ENCODE peak calls at places on chromosomes 4 and X, in nine cellular contexts. A is tibial nerve; S is CD8-positive, alpha-beta memory T cell; E is GM23338; W is transverse colon; O is neuronal stem cell; K is CD8-positive, alpha-beta T cell; Z is heart left ventricle; G is K562. I is an unnamed sample.

GRCh38 chrX:36908801-36909403 is 99.3 kb upstream of the FAM47C start:
- DNase-seq in A (no peak), S (no peak), E (peak; percentile 28), W (no peak), O (no peak), K (no peak), Z (no peak), G (peak; percentile 10), I (no peak)

GRCh38 chrX:103828529-103828928 is 3.5 kb downstream of the RAB9B start:
- DNase-seq in A (no peak), S (no peak), E (no peak), W (no peak), O (no peak), K (no peak), Z (no peak), G (no peak), I (no peak)

GRCh38 chrX:44651347-44651746 is 108.7 kb upstream of the FUNDC1 start:
- DNase-seq in A (no peak), S (no peak), E (peak; percentile 50), W (no peak), O (no peak), K (no peak), Z (no peak), G (no peak), I (no peak)

GRCh38 chr4:175758595-175758994 is 53.5 kb downstream of the GPM6A start:
- DNase-seq in A (no peak), S (no peak), E (no peak), W (no peak), O (no peak), K (no peak), Z (no peak), G (no peak), I (no peak)

GRCh38 chrX:133970021-133970550 is 15.3 kb downstream of the GPC3 start:
- DNase-seq in A (no peak), S (no peak), E (peak; percentile 68), W (no peak), O (no peak), K (no peak), Z (no peak), G (no peak), I (no peak)

GRCh38 chr4:173056271-173056670 is 112.3 kb upstream of the GALNT7 start:
- DNase-seq in A (no peak), S (no peak), E (no peak), W (no peak), O (no peak), K (no peak), Z (no peak), G (no peak), I (no peak)

GRCh38 chr4:163624727-163625126 is 130.2 kb downstream of the TMA16 start:
- DNase-seq in A (no peak), S (no peak), E (no peak), W (no peak), O (no peak), K (no peak), Z (no peak), G (no peak), I (no peak)

GRCh38 chr4:80006935-80007744 is 65.9 kb downstream of the ANTXR2 start:
- DNase-seq in A (no peak), S (peak; percentile 19), E (no peak), W (no peak), O (no peak), K (no peak), Z (no peak), G (peak; percentile 12), I (no peak)

GRCh38 chr4:174648859-174649258 is 126.6 kb upstream of the HPGD start:
- DNase-seq in A (no peak), S (no peak), E (no peak), W (no peak), O (no peak), K (no peak), Z (no peak), G (no peak), I (no peak)

GRCh38 chr4:1489639-1489995 is 83.4 kb upstream of the NKX1-1 start:
- DNase-seq in A (no peak), S (no peak), E (no peak), W (no peak), O (no peak), K (no peak), Z (peak; percentile 18), G (no peak), I (no peak)

GRCh38 chr4:69718376-69719293 is 41.8 kb downstream of the SULT1B1 start:
- DNase-seq in A (no peak), S (no peak), E (peak; percentile 9), W (no peak), O (no peak), K (no peak), Z (no peak), G (no peak), I (no peak)

GRCh38 chrX:10484683-10485247 is 135.6 kb downstream of the MID1 start:
- DNase-seq in A (no peak), S (no peak), E (peak; percentile 7), W (no peak), O (no peak), K (no peak), Z (no peak), G (no peak), I (no peak)

GRCh38 chr4:83334425-83335241 is at the start of gene HPSE:
- DNase-seq in A (peak; percentile 72), S (peak; percentile 61), E (peak; percentile 93), W (peak; percentile 95), O (peak; percentile 35), K (peak; percentile 46), Z (peak; percentile 80), G (peak; percentile 59), I (peak; percentile 88)

GRCh38 chr4:87849612-87850011 is 16.8 kb downstream of the MEPE start:
- DNase-seq in A (no peak), S (no peak), E (no peak), W (no peak), O (no peak), K (no peak), Z (no peak), G (no peak), I (no peak)

DNA sequence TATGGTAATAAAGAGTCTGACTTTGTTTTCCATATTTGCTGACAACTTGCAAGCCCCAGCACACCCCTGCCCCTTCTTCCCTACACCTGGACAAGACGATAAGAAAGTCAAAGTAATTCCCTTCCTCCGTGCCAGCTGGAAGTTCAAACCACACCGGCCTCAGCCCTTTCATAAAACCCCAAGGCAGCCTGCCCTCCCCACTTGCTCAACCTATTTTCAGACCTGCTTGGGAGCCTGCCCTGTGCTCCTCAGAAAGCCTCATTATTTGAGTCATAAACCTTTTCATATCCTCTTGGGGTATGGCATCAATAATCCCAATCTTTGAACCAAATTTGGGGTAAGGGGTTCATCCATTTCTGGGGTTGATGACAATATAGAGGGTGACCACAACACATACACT is 29.5 kb downstream of the NIPAL1 start:
- DNase-seq in A (no peak), S (no peak), E (no peak), W (no peak), O (no peak), K (no peak), Z (peak; percentile 24), G (no peak), I (peak; percentile 50)
- H3K4me1 ChIP-seq in A (peaks cover 10% of the 10 kb centered on the region), S (peaks cover 49% of the 10 kb centered on the region), E (peaks cover 13% of the 10 kb centered on the region), W (peaks cover 17% of the 10 kb centered on the region), O (no peaks in the 10 kb centered on the region), K (peaks cover 34% of the 10 kb centered on the region), Z (no peaks in the 10 kb centered on the region), G (no peaks in the 10 kb centered on the region), I (peaks cover 42% of the 10 kb centered on the region)

GRCh38 chr4:7185487-7186030 is 6.8 kb upstream of the SORCS2 start:
- DNase-seq in A (no peak), S (no peak), E (no peak), W (no peak), O (no peak), K (no peak), Z (no peak), G (no peak), I (no peak)
- H3K27me3 ChIP-seq in A (peaks cover 5% of the 10 kb centered on the region), S (peaks cover 8% of the 10 kb centered on the region), E (no peaks in the 10 kb centered on the region), W (peaks cover 28% of the 10 kb centered on the region), O (no peaks in the 10 kb centered on the region), K (no peaks in the 10 kb centered on the region), Z (peaks cover 15% of the 10 kb centered on the region), G (peaks cover 20% of the 10 kb centered on the region), I (peaks cover 14% of the 10 kb centered on the region)

GRCh38 chrX:110175146-110175545 is 142.7 kb downstream of the AMMECR1 start:
- DNase-seq in A (no peak), S (no peak), E (no peak), W (no peak), O (no peak), K (no peak), Z (no peak), G (no peak), I (no peak)
- H3K36me3 ChIP-seq in A (peaks cover 7% of the 10 kb centered on the region), S (no peaks in the 10 kb centered on the region), E (no peaks in the 10 kb centered on the region), W (no peaks in the 10 kb centered on the region), O (no peaks in the 10 kb centered on the region), K (no peaks in the 10 kb centered on the region), Z (no peaks in the 10 kb centered on the region), G (peaks cover 56% of the 10 kb centered on the region), I (peaks cover 10% of the 10 kb centered on the region)

GRCh38 chr4:168639914-168640313 is 143.1 kb downstream of the PALLD start:
- DNase-seq in A (no peak), S (no peak), E (no peak), W (no peak), O (no peak), K (no peak), Z (peak; percentile 51), G (no peak), I (no peak)

GRCh38 chr4:168636506-168637176 is 139.8 kb downstream of the PALLD start:
- DNase-seq in A (no peak), S (no peak), E (no peak), W (no peak), O (no peak), K (no peak), Z (no peak), G (no peak), I (no peak)

GRCh38 chr4:168636040-168636439 is 139.2 kb downstream of the PALLD start:
- DNase-seq in A (no peak), S (no peak), E (no peak), W (no peak), O (no peak), K (no peak), Z (no peak), G (no peak), I (no peak)

GRCh38 chr4:168641811-168642140 is 144.9 kb downstream of the PALLD start:
- DNase-seq in A (no peak), S (no peak), E (no peak), W (no peak), O (no peak), K (no peak), Z (no peak), G (no peak), I (no peak)

DNA sequence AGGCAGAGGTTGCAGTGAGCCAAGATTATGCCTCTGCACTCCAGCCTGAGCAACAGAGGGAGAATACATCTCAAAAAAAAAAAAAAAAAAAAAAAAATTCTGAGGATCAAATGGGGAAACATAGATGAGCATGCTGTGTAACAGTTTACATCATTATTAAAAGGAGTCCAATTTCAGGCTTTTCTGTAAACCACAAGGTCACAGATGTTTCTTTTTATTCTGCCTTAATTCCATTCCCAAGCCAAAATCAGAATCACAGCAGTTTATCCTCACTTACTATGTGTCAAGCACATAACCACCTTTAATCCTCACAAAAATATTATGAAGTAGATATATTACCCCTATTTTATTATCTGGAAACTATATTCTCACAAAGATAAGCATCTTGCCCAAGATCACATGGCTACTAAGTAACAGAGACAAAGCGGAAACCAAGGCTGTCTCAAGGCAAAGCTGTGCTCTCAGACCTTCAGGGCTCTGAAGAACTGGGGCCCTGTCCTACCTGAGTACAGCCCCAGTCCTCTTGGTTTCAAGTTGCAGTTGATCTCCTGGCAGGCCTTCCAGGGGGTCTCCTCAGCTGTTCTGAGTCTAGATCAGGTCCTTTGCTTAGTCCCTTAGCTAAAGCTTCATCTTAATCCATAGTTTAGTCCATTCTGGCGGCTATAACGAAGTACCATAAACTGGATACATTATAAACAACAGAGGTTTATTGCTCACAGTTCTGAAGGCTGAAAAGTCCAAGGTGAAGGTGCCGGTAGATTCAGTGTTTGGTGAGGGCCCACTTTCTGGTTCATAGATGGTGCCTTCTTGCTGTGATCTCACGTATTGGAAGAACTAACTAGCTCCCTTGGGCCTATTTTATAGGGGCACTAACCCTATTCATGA is 141.3 kb downstream of the PALLD start:
- DNase-seq in A (no peak), S (no peak), E (no peak), W (no peak), O (no peak), K (no peak), Z (no peak), G (no peak), I (no peak)
- H3K4me1 ChIP-seq in A (peaks cover 6% of the 10 kb centered on the region), S (no peaks in the 10 kb centered on the region), E (peaks cover 12% of the 10 kb centered on the region), W (peaks cover 3% of the 10 kb centered on the region), O (peaks cover 9% of the 10 kb centered on the region), K (no peaks in the 10 kb centered on the region), Z (no peaks in the 10 kb centered on the region), G (no peaks in the 10 kb centered on the region), I (peaks cover 14% of the 10 kb centered on the region)